ENCODE peak calls at places on chromosomes 5 and 9, in ten cellular contexts. One of them, this sample, is unnamed.
A peak's percentile ranks its signal among the peaks of the same experiment; 100 is the strongest.

GRCh38 chr5:111774525-111774924 is 17.5 kb upstream of the NREP start:
- DNase-seq in dorsolateral prefrontal cortex: no peak
- DNase-seq in H9: peak; percentile 45
- DNase-seq in astrocyte of the spinal cord: peak; percentile 88
- DNase-seq in right atrium auricular region: no peak
- DNase-seq in endothelial cell: no peak
- DNase-seq in fibroblast of mammary gland: peak; percentile 38
- DNase-seq in HCT116: no peak
- DNase-seq in Panc1: no peak
- DNase-seq in cardiac fibroblast: peak; percentile 63
- DNase-seq in this sample: no peak

GRCh38 chr5:26553079-26553478 is 485.3 kb downstream of the CDH9 start:
- DNase-seq in HCT116: no peak
- DNase-seq in dorsolateral prefrontal cortex: no peak
- DNase-seq in Panc1: peak; percentile 48
- DNase-seq in cardiac fibroblast: no peak
- DNase-seq in fibroblast of mammary gland: no peak
- DNase-seq in astrocyte of the spinal cord: peak; percentile 89
- DNase-seq in endothelial cell: no peak
- DNase-seq in H9: no peak
- DNase-seq in right atrium auricular region: no peak
- DNase-seq in this sample: no peak

GRCh38 chr9:89527084-89527483 is 29.2 kb upstream of the SEMA4D start:
- DNase-seq in H9: no peak
- DNase-seq in HCT116: no peak
- DNase-seq in cardiac fibroblast: no peak
- DNase-seq in astrocyte of the spinal cord: no peak
- DNase-seq in fibroblast of mammary gland: no peak
- DNase-seq in right atrium auricular region: peak; percentile 65
- DNase-seq in endothelial cell: no peak
- DNase-seq in dorsolateral prefrontal cortex: no peak
- DNase-seq in Panc1: no peak
- DNase-seq in this sample: no peak

GRCh38 chr9:129491486-129491855 is 129.4 kb downstream of the C9orf50 start:
- DNase-seq in Panc1: no peak
- DNase-seq in right atrium auricular region: peak; percentile 89
- DNase-seq in dorsolateral prefrontal cortex: no peak
- DNase-seq in fibroblast of mammary gland: peak; percentile 50
- DNase-seq in HCT116: no peak
- DNase-seq in H9: no peak
- DNase-seq in astrocyte of the spinal cord: no peak
- DNase-seq in cardiac fibroblast: no peak
- DNase-seq in endothelial cell: no peak
- DNase-seq in this sample: no peak

GRCh38 chr9:113356686-113357292 is 7.4 kb downstream of the BSPRY start:
- DNase-seq in cardiac fibroblast: no peak
- DNase-seq in HCT116: no peak
- DNase-seq in dorsolateral prefrontal cortex: no peak
- DNase-seq in endothelial cell: no peak
- DNase-seq in fibroblast of mammary gland: no peak
- DNase-seq in right atrium auricular region: no peak
- DNase-seq in astrocyte of the spinal cord: no peak
- DNase-seq in H9: no peak
- DNase-seq in Panc1: no peak
- DNase-seq in this sample: no peak

GRCh38 chr5:116824751-116825438 is 250.3 kb upstream of the SEMA6A start:
- DNase-seq in H9: no peak
- DNase-seq in endothelial cell: no peak
- DNase-seq in fibroblast of mammary gland: no peak
- DNase-seq in HCT116: no peak
- DNase-seq in Panc1: no peak
- DNase-seq in right atrium auricular region: no peak
- DNase-seq in dorsolateral prefrontal cortex: no peak
- DNase-seq in astrocyte of the spinal cord: no peak
- DNase-seq in cardiac fibroblast: no peak
- DNase-seq in this sample: no peak

GRCh38 chr9:81389569-81389993 is 299.8 kb downstream of the TLE1 start:
- DNase-seq in cardiac fibroblast: peak; percentile 99
- DNase-seq in dorsolateral prefrontal cortex: no peak
- DNase-seq in fibroblast of mammary gland: peak; percentile 98
- DNase-seq in H9: no peak
- DNase-seq in Panc1: peak; percentile 15
- DNase-seq in HCT116: peak; percentile 22
- DNase-seq in right atrium auricular region: peak; percentile 67
- DNase-seq in endothelial cell: no peak
- DNase-seq in astrocyte of the spinal cord: peak; percentile 97
- DNase-seq in this sample: no peak

GRCh38 chr9:94952553-94953373 is 226.3 kb downstream of the AOPEP start:
- DNase-seq in astrocyte of the spinal cord: no peak
- DNase-seq in endothelial cell: peak; percentile 14
- DNase-seq in HCT116: no peak
- DNase-seq in fibroblast of mammary gland: no peak
- DNase-seq in Panc1: no peak
- DNase-seq in dorsolateral prefrontal cortex: no peak
- DNase-seq in right atrium auricular region: peak; percentile 65
- DNase-seq in H9: no peak
- DNase-seq in cardiac fibroblast: peak; percentile 35
- DNase-seq in this sample: peak; percentile 44

GRCh38 chr9:129745186-129745585 is 7.7 kb downstream of the PTGES start:
- DNase-seq in endothelial cell: no peak
- DNase-seq in right atrium auricular region: no peak
- DNase-seq in HCT116: no peak
- DNase-seq in dorsolateral prefrontal cortex: no peak
- DNase-seq in Panc1: no peak
- DNase-seq in H9: no peak
- DNase-seq in astrocyte of the spinal cord: no peak
- DNase-seq in cardiac fibroblast: no peak
- DNase-seq in fibroblast of mammary gland: no peak
- DNase-seq in this sample: no peak

GRCh38 chr5:157245477-157245876 is 20.4 kb upstream of the CYFIP2 start:
- DNase-seq in dorsolateral prefrontal cortex: no peak
- DNase-seq in Panc1: no peak
- DNase-seq in astrocyte of the spinal cord: peak; percentile 8
- DNase-seq in right atrium auricular region: no peak
- DNase-seq in HCT116: no peak
- DNase-seq in H9: peak; percentile 47
- DNase-seq in fibroblast of mammary gland: peak; percentile 29
- DNase-seq in cardiac fibroblast: peak; percentile 14
- DNase-seq in endothelial cell: no peak
- DNase-seq in this sample: no peak

GRCh38 chr5:39169081-39169480 is 50.3 kb downstream of the FYB1 start:
- DNase-seq in H9: no peak
- DNase-seq in astrocyte of the spinal cord: peak; percentile 25
- DNase-seq in endothelial cell: no peak
- DNase-seq in HCT116: no peak
- DNase-seq in right atrium auricular region: no peak
- DNase-seq in dorsolateral prefrontal cortex: no peak
- DNase-seq in Panc1: no peak
- DNase-seq in fibroblast of mammary gland: peak; percentile 88
- DNase-seq in cardiac fibroblast: peak; percentile 40
- DNase-seq in this sample: no peak

GRCh38 chr5:19874811-19875210 is 113.2 kb downstream of the CDH18 start:
- DNase-seq in astrocyte of the spinal cord: no peak
- DNase-seq in right atrium auricular region: no peak
- DNase-seq in endothelial cell: no peak
- DNase-seq in dorsolateral prefrontal cortex: no peak
- DNase-seq in HCT116: no peak
- DNase-seq in H9: no peak
- DNase-seq in cardiac fibroblast: no peak
- DNase-seq in fibroblast of mammary gland: no peak
- DNase-seq in Panc1: no peak
- DNase-seq in this sample: no peak
- TF ChIP-seq CTCF in astrocyte of the spinal cord: no peak
- TF ChIP-seq CTCF in right atrium auricular region: no peak
- TF ChIP-seq CTCF in endothelial cell: no peak
- TF ChIP-seq CTCF in dorsolateral prefrontal cortex: no peak
- TF ChIP-seq CTCF in HCT116: no peak
- TF ChIP-seq CTCF in H9: no peak
- TF ChIP-seq CTCF in cardiac fibroblast: no peak
- TF ChIP-seq CTCF in fibroblast of mammary gland: no peak
- TF ChIP-seq CTCF in Panc1: no peak
- TF ChIP-seq CTCF in this sample: no peak

GRCh38 chr9:136254381-136255165 is 9.0 kb upstream of the QSOX2 start:
- DNase-seq in Panc1: no peak
- DNase-seq in HCT116: no peak
- DNase-seq in cardiac fibroblast: no peak
- DNase-seq in fibroblast of mammary gland: peak; percentile 38
- DNase-seq in dorsolateral prefrontal cortex: no peak
- DNase-seq in astrocyte of the spinal cord: no peak
- DNase-seq in right atrium auricular region: no peak
- DNase-seq in endothelial cell: no peak
- DNase-seq in H9: no peak
- DNase-seq in this sample: no peak

GRCh38 chr9:136255166-136255538 is 9.5 kb upstream of the QSOX2 start:
- DNase-seq in endothelial cell: no peak
- DNase-seq in fibroblast of mammary gland: peak; percentile 79
- DNase-seq in dorsolateral prefrontal cortex: no peak
- DNase-seq in H9: no peak
- DNase-seq in Panc1: no peak
- DNase-seq in right atrium auricular region: no peak
- DNase-seq in HCT116: no peak
- DNase-seq in cardiac fibroblast: peak; percentile 27
- DNase-seq in astrocyte of the spinal cord: peak; percentile 23
- DNase-seq in this sample: no peak

GRCh38 chr9:136252281-136252680 is 6.7 kb upstream of the QSOX2 start:
- DNase-seq in Panc1: no peak
- DNase-seq in fibroblast of mammary gland: no peak
- DNase-seq in cardiac fibroblast: no peak
- DNase-seq in H9: no peak
- DNase-seq in right atrium auricular region: no peak
- DNase-seq in astrocyte of the spinal cord: no peak
- DNase-seq in endothelial cell: no peak
- DNase-seq in HCT116: no peak
- DNase-seq in dorsolateral prefrontal cortex: no peak
- DNase-seq in this sample: no peak

GRCh38 chr9:136252846-136253245 is 7.2 kb upstream of the QSOX2 start:
- DNase-seq in astrocyte of the spinal cord: no peak
- DNase-seq in cardiac fibroblast: no peak
- DNase-seq in endothelial cell: no peak
- DNase-seq in HCT116: no peak
- DNase-seq in fibroblast of mammary gland: no peak
- DNase-seq in H9: no peak
- DNase-seq in dorsolateral prefrontal cortex: no peak
- DNase-seq in Panc1: no peak
- DNase-seq in right atrium auricular region: no peak
- DNase-seq in this sample: no peak

DNA sequence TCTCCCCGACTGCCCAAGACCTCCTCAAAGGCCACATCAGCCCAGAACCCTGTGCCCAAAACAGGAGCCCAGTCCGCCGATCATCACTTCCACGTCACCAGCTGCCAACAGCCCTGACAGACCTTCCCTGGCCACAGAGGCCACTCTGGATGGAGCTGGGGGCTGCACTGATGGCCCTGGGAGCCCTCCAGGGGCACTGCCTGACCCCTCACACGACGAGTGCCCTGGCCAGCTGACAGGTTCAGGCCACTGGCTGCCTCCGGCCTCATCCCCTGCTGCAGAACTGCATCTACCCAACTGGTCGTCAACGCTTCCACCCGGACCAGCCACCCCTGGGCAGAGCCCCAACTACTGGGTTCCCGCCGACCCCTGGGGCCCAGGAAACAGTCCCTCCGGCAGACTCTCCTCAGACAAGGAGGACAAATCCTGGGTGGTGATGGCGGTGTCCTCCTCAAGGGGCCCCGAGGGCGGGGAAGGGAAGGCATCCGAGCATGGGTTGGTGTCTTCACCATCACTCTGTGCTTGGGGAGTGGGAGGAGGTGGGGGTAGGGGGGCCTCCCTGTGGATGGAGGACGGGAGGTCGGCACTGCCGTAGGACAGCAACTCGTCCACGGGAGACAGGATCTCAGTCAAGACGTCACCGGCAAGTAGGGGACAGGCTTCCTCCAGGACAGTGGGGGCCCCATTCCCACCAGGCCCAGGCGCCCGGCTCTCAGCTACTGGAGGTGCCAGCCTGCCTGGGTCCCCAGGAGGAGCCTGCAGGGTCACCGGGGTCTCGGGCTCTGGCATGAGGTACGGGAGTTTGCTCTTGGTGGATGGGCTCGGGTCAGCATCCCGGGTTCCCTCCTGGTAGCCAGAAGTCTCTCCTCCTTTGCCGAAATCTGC is 7.9 kb upstream of the QSOX2 start:
- DNase-seq in fibroblast of mammary gland: no peak
- DNase-seq in cardiac fibroblast: no peak
- DNase-seq in right atrium auricular region: no peak
- DNase-seq in HCT116: no peak
- DNase-seq in Panc1: no peak
- DNase-seq in dorsolateral prefrontal cortex: no peak
- DNase-seq in endothelial cell: no peak
- DNase-seq in astrocyte of the spinal cord: no peak
- DNase-seq in H9: no peak
- DNase-seq in this sample: no peak
- TF ChIP-seq CTCF in fibroblast of mammary gland: no peak
- TF ChIP-seq CTCF in cardiac fibroblast: no peak
- TF ChIP-seq CTCF in right atrium auricular region: no peak
- TF ChIP-seq CTCF in HCT116: no peak
- TF ChIP-seq CTCF in Panc1: no peak
- TF ChIP-seq CTCF in dorsolateral prefrontal cortex: no peak
- TF ChIP-seq CTCF in endothelial cell: no peak
- TF ChIP-seq CTCF in astrocyte of the spinal cord: no peak
- TF ChIP-seq CTCF in H9: no peak
- TF ChIP-seq CTCF in this sample: no peak

DNA sequence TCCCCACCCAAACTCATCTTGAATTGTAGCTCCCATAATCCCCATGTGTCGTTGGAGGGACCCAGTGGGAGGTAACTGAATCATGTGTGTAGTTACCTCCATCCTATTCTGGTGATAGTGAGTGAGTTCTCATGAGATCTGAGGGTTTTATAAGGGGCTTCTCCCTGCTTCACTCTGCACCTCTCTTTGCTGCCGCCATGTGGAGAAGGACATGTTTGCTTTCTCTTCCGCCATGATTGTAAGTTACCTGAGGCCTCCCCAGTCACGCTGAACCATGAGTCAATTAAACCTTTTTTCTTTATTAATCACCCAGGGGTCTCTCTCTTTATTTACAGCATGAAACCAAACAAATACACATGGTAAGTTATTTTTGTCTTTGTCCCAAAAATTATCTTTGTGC is 726.1 kb downstream of the CDH18 start:
- DNase-seq in dorsolateral prefrontal cortex: no peak
- DNase-seq in Panc1: no peak
- DNase-seq in fibroblast of mammary gland: no peak
- DNase-seq in astrocyte of the spinal cord: no peak
- DNase-seq in H9: no peak
- DNase-seq in right atrium auricular region: no peak
- DNase-seq in endothelial cell: no peak
- DNase-seq in cardiac fibroblast: no peak
- DNase-seq in HCT116: no peak
- DNase-seq in this sample: no peak
- TF ChIP-seq CTCF in dorsolateral prefrontal cortex: no peak
- TF ChIP-seq CTCF in Panc1: peak; percentile 8
- TF ChIP-seq CTCF in fibroblast of mammary gland: no peak
- TF ChIP-seq CTCF in astrocyte of the spinal cord: no peak
- TF ChIP-seq CTCF in H9: peak; percentile 53
- TF ChIP-seq CTCF in right atrium auricular region: no peak
- TF ChIP-seq CTCF in endothelial cell: no peak
- TF ChIP-seq CTCF in cardiac fibroblast: no peak
- TF ChIP-seq CTCF in HCT116: no peak
- TF ChIP-seq CTCF in this sample: no peak

DNA sequence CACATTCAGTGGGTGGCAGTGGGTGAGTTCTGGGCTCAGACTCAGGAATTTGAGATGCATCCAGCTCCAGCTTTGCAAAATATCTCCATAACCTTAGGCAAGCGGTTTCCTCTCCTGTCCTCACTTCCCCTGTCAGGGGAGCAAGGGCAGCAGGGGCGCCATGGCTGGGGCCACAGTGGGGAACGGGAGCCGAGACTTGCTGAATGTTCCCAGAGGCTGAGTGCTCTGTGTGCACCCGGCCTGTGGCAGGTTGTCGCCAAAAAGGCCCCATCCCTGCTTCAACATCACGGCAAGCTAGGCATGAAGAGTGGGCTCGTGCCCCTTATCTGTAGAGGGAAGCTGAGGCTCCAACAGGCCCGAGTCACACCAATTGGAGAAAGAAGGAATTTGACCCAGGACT is 268.8 kb downstream of the NSG2 start:
- DNase-seq in endothelial cell: no peak
- DNase-seq in cardiac fibroblast: no peak
- DNase-seq in astrocyte of the spinal cord: no peak
- DNase-seq in HCT116: no peak
- DNase-seq in H9: no peak
- DNase-seq in dorsolateral prefrontal cortex: no peak
- DNase-seq in fibroblast of mammary gland: no peak
- DNase-seq in Panc1: no peak
- DNase-seq in right atrium auricular region: no peak
- DNase-seq in this sample: no peak
- TF ChIP-seq CTCF in endothelial cell: no peak
- TF ChIP-seq CTCF in cardiac fibroblast: no peak
- TF ChIP-seq CTCF in astrocyte of the spinal cord: no peak
- TF ChIP-seq CTCF in HCT116: no peak
- TF ChIP-seq CTCF in H9: no peak
- TF ChIP-seq CTCF in dorsolateral prefrontal cortex: no peak
- TF ChIP-seq CTCF in fibroblast of mammary gland: no peak
- TF ChIP-seq CTCF in Panc1: no peak
- TF ChIP-seq CTCF in right atrium auricular region: no peak
- TF ChIP-seq CTCF in this sample: no peak

This sample was measured in GM10248.